ENCODE peak calls at places on chromosomes 11 and 22, in seven cellular contexts. One of them, this sample, is unnamed.
A peak's percentile ranks its signal among the peaks of the same experiment; 100 is the strongest.

GRCh38 chr22:24460418-24461089 is 33.2 kb downstream of the ADORA2A start:
- DNase-seq in HuH-7: no peak
- DNase-seq in pancreas: no peak
- DNase-seq in stimulated activated CD4-positive, alpha-beta T cell treated with anti-CD3 and anti-CD28 coated beads, Interleukin-2, amount 100 ng/mL, for 48 hours: no peak
- DNase-seq in adipocyte: no peak
- DNase-seq in NCI-H510A treated with DMSO at 0.1 percent for 48 hours: no peak
- DNase-seq in Ammon's horn: no peak
- DNase-seq in this sample: no peak

GRCh38 chr11:116832350-116833290 is 2.9 kb downstream of the APOC3 start:
- DNase-seq in adipocyte: no peak
- DNase-seq in pancreas: no peak
- DNase-seq in stimulated activated CD4-positive, alpha-beta T cell treated with anti-CD3 and anti-CD28 coated beads, Interleukin-2, amount 100 ng/mL, for 48 hours: no peak
- DNase-seq in NCI-H510A treated with DMSO at 0.1 percent for 48 hours: no peak
- DNase-seq in HuH-7: peak; percentile 84
- DNase-seq in Ammon's horn: no peak
- DNase-seq in this sample: no peak

GRCh38 chr22:29580200-29580810 is 608 bp downstream of the NIPSNAP1 start:
- DNase-seq in adipocyte: no peak
- DNase-seq in pancreas: peak; percentile 61
- DNase-seq in NCI-H510A treated with DMSO at 0.1 percent for 48 hours: peak; percentile 14
- DNase-seq in stimulated activated CD4-positive, alpha-beta T cell treated with anti-CD3 and anti-CD28 coated beads, Interleukin-2, amount 100 ng/mL, for 48 hours: no peak
- DNase-seq in Ammon's horn: no peak
- DNase-seq in HuH-7: peak; percentile 80
- DNase-seq in this sample: peak; percentile 30

GRCh38 chr11:78254263-78254662 is 65.5 kb downstream of the USP35 start:
- DNase-seq in adipocyte: no peak
- DNase-seq in NCI-H510A treated with DMSO at 0.1 percent for 48 hours: no peak
- DNase-seq in stimulated activated CD4-positive, alpha-beta T cell treated with anti-CD3 and anti-CD28 coated beads, Interleukin-2, amount 100 ng/mL, for 48 hours: no peak
- DNase-seq in HuH-7: no peak
- DNase-seq in Ammon's horn: no peak
- DNase-seq in pancreas: no peak
- DNase-seq in this sample: no peak

GRCh38 chr11:34381775-34382174 is 24.0 kb upstream of the ABTB2 start:
- DNase-seq in adipocyte: no peak
- DNase-seq in HuH-7: no peak
- DNase-seq in Ammon's horn: no peak
- DNase-seq in NCI-H510A treated with DMSO at 0.1 percent for 48 hours: no peak
- DNase-seq in stimulated activated CD4-positive, alpha-beta T cell treated with anti-CD3 and anti-CD28 coated beads, Interleukin-2, amount 100 ng/mL, for 48 hours: no peak
- DNase-seq in pancreas: no peak
- DNase-seq in this sample: no peak

GRCh38 chr11:6755303-6755952 is 16.3 kb downstream of the OR2AG2 start:
- DNase-seq in pancreas: no peak
- DNase-seq in adipocyte: peak; percentile 73
- DNase-seq in NCI-H510A treated with DMSO at 0.1 percent for 48 hours: peak; percentile 10
- DNase-seq in HuH-7: peak; percentile 18
- DNase-seq in stimulated activated CD4-positive, alpha-beta T cell treated with anti-CD3 and anti-CD28 coated beads, Interleukin-2, amount 100 ng/mL, for 48 hours: peak; percentile 49
- DNase-seq in Ammon's horn: peak; percentile 53
- DNase-seq in this sample: no peak

GRCh38 chr11:125441648-125442410 is 54.2 kb downstream of the FEZ1 start:
- DNase-seq in pancreas: no peak
- DNase-seq in Ammon's horn: peak; percentile 90
- DNase-seq in adipocyte: no peak
- DNase-seq in HuH-7: no peak
- DNase-seq in NCI-H510A treated with DMSO at 0.1 percent for 48 hours: no peak
- DNase-seq in stimulated activated CD4-positive, alpha-beta T cell treated with anti-CD3 and anti-CD28 coated beads, Interleukin-2, amount 100 ng/mL, for 48 hours: no peak
- DNase-seq in this sample: no peak

GRCh38 chr11:13834463-13834862 is 128.1 kb upstream of the SPON1 start:
- DNase-seq in HuH-7: peak; percentile 28
- DNase-seq in stimulated activated CD4-positive, alpha-beta T cell treated with anti-CD3 and anti-CD28 coated beads, Interleukin-2, amount 100 ng/mL, for 48 hours: no peak
- DNase-seq in adipocyte: no peak
- DNase-seq in NCI-H510A treated with DMSO at 0.1 percent for 48 hours: no peak
- DNase-seq in pancreas: no peak
- DNase-seq in Ammon's horn: no peak
- DNase-seq in this sample: no peak

GRCh38 chr11:77959434-77959833 is 35.0 kb downstream of the INTS4 start:
- DNase-seq in Ammon's horn: no peak
- DNase-seq in HuH-7: no peak
- DNase-seq in adipocyte: peak; percentile 12
- DNase-seq in pancreas: no peak
- DNase-seq in stimulated activated CD4-positive, alpha-beta T cell treated with anti-CD3 and anti-CD28 coated beads, Interleukin-2, amount 100 ng/mL, for 48 hours: no peak
- DNase-seq in NCI-H510A treated with DMSO at 0.1 percent for 48 hours: no peak
- DNase-seq in this sample: no peak

GRCh38 chr22:36925388-36926290 is 12.2 kb downstream of the CSF2RB start:
- DNase-seq in HuH-7: no peak
- DNase-seq in adipocyte: no peak
- DNase-seq in NCI-H510A treated with DMSO at 0.1 percent for 48 hours: no peak
- DNase-seq in pancreas: no peak
- DNase-seq in stimulated activated CD4-positive, alpha-beta T cell treated with anti-CD3 and anti-CD28 coated beads, Interleukin-2, amount 100 ng/mL, for 48 hours: no peak
- DNase-seq in Ammon's horn: no peak
- DNase-seq in this sample: no peak

GRCh38 chr11:9120659-9121350 is 29.4 kb upstream of the SCUBE2 start:
- DNase-seq in adipocyte: no peak
- DNase-seq in NCI-H510A treated with DMSO at 0.1 percent for 48 hours: no peak
- DNase-seq in Ammon's horn: no peak
- DNase-seq in stimulated activated CD4-positive, alpha-beta T cell treated with anti-CD3 and anti-CD28 coated beads, Interleukin-2, amount 100 ng/mL, for 48 hours: no peak
- DNase-seq in pancreas: no peak
- DNase-seq in HuH-7: peak; percentile 34
- DNase-seq in this sample: no peak

GRCh38 chr11:19419813-19420212 is 179.1 kb upstream of the E2F8 start:
- DNase-seq in pancreas: no peak
- DNase-seq in adipocyte: peak; percentile 10
- DNase-seq in Ammon's horn: no peak
- DNase-seq in HuH-7: no peak
- DNase-seq in stimulated activated CD4-positive, alpha-beta T cell treated with anti-CD3 and anti-CD28 coated beads, Interleukin-2, amount 100 ng/mL, for 48 hours: no peak
- DNase-seq in NCI-H510A treated with DMSO at 0.1 percent for 48 hours: no peak
- DNase-seq in this sample: no peak

GRCh38 chr11:79377399-79377798 is 63.4 kb downstream of the TENM4 start:
- DNase-seq in Ammon's horn: no peak
- DNase-seq in stimulated activated CD4-positive, alpha-beta T cell treated with anti-CD3 and anti-CD28 coated beads, Interleukin-2, amount 100 ng/mL, for 48 hours: no peak
- DNase-seq in pancreas: no peak
- DNase-seq in HuH-7: no peak
- DNase-seq in adipocyte: no peak
- DNase-seq in NCI-H510A treated with DMSO at 0.1 percent for 48 hours: no peak
- DNase-seq in this sample: no peak

GRCh38 chr11:20022363-20023081 is 137.8 kb downstream of the DBX1 start:
- DNase-seq in Ammon's horn: no peak
- DNase-seq in NCI-H510A treated with DMSO at 0.1 percent for 48 hours: peak; percentile 78
- DNase-seq in adipocyte: peak; percentile 57
- DNase-seq in stimulated activated CD4-positive, alpha-beta T cell treated with anti-CD3 and anti-CD28 coated beads, Interleukin-2, amount 100 ng/mL, for 48 hours: no peak
- DNase-seq in pancreas: no peak
- DNase-seq in HuH-7: peak; percentile 41
- DNase-seq in this sample: no peak

GRCh38 chr11:15507592-15507991 is 392.9 kb downstream of the INSC start:
- DNase-seq in HuH-7: peak; percentile 6
- DNase-seq in NCI-H510A treated with DMSO at 0.1 percent for 48 hours: no peak
- DNase-seq in Ammon's horn: no peak
- DNase-seq in pancreas: no peak
- DNase-seq in adipocyte: no peak
- DNase-seq in stimulated activated CD4-positive, alpha-beta T cell treated with anti-CD3 and anti-CD28 coated beads, Interleukin-2, amount 100 ng/mL, for 48 hours: no peak
- DNase-seq in this sample: no peak

GRCh38 chr11:112345708-112346107 is 85.0 kb upstream of the PLET1 start:
- DNase-seq in HuH-7: peak; percentile 19
- DNase-seq in Ammon's horn: no peak
- DNase-seq in NCI-H510A treated with DMSO at 0.1 percent for 48 hours: peak; percentile 7
- DNase-seq in pancreas: no peak
- DNase-seq in adipocyte: no peak
- DNase-seq in stimulated activated CD4-positive, alpha-beta T cell treated with anti-CD3 and anti-CD28 coated beads, Interleukin-2, amount 100 ng/mL, for 48 hours: no peak
- DNase-seq in this sample: no peak

GRCh38 chr22:31451709-31452571 is 37.7 kb downstream of the EIF4ENIF1 start:
- DNase-seq in stimulated activated CD4-positive, alpha-beta T cell treated with anti-CD3 and anti-CD28 coated beads, Interleukin-2, amount 100 ng/mL, for 48 hours: no peak
- DNase-seq in NCI-H510A treated with DMSO at 0.1 percent for 48 hours: peak; percentile 32
- DNase-seq in Ammon's horn: peak; percentile 10
- DNase-seq in adipocyte: peak; percentile 72
- DNase-seq in HuH-7: peak; percentile 62
- DNase-seq in pancreas: no peak
- DNase-seq in this sample: no peak

GRCh38 chr11:73325036-73325981 is 17.2 kb downstream of the ARHGEF17 start:
- DNase-seq in Ammon's horn: no peak
- DNase-seq in stimulated activated CD4-positive, alpha-beta T cell treated with anti-CD3 and anti-CD28 coated beads, Interleukin-2, amount 100 ng/mL, for 48 hours: no peak
- DNase-seq in pancreas: no peak
- DNase-seq in adipocyte: peak; percentile 78
- DNase-seq in NCI-H510A treated with DMSO at 0.1 percent for 48 hours: no peak
- DNase-seq in HuH-7: no peak
- DNase-seq in this sample: peak; percentile 72

GRCh38 chr11:68773521-68774187 is 22.3 kb upstream of the TESMIN start:
- DNase-seq in stimulated activated CD4-positive, alpha-beta T cell treated with anti-CD3 and anti-CD28 coated beads, Interleukin-2, amount 100 ng/mL, for 48 hours: no peak
- DNase-seq in HuH-7: no peak
- DNase-seq in adipocyte: no peak
- DNase-seq in Ammon's horn: no peak
- DNase-seq in pancreas: no peak
- DNase-seq in NCI-H510A treated with DMSO at 0.1 percent for 48 hours: no peak
- DNase-seq in this sample: no peak

GRCh38 chr11:81197396-81197795 is 1536.3 kb downstream of the FAM181B start:
- DNase-seq in Ammon's horn: no peak
- DNase-seq in HuH-7: no peak
- DNase-seq in stimulated activated CD4-positive, alpha-beta T cell treated with anti-CD3 and anti-CD28 coated beads, Interleukin-2, amount 100 ng/mL, for 48 hours: no peak
- DNase-seq in adipocyte: no peak
- DNase-seq in pancreas: no peak
- DNase-seq in NCI-H510A treated with DMSO at 0.1 percent for 48 hours: no peak
- DNase-seq in this sample: no peak

This sample was measured in GM12891.